ENCODE peak calls at places on chromosomes 4 and X, in ten cellular contexts. One of them, this sample, is unnamed.

GRCh38 chrX:20322887-20323286 is 56.2 kb upstream of the RPS6KA3 start:
- DNase-seq in A549: no peak
- DNase-seq in H9: no peak
- DNase-seq in fibroblast of lung: no peak
- DNase-seq in PC-3: no peak
- DNase-seq in MM.1S: no peak
- DNase-seq in adrenal gland: no peak
- DNase-seq in left ventricle myocardium inferior: no peak
- DNase-seq in heart right ventricle: no peak
- DNase-seq in Peyer's patch: no peak
- DNase-seq in this sample: no peak

GRCh38 chr4:67483868-67484602 is 61.3 kb downstream of the CENPC start:
- DNase-seq in A549: no peak
- DNase-seq in H9: peak; percentile 43
- DNase-seq in fibroblast of lung: peak; percentile 69
- DNase-seq in PC-3: no peak
- DNase-seq in MM.1S: no peak
- DNase-seq in adrenal gland: no peak
- DNase-seq in left ventricle myocardium inferior: no peak
- DNase-seq in heart right ventricle: no peak
- DNase-seq in Peyer's patch: no peak
- DNase-seq in this sample: no peak

GRCh38 chrX:68883800-68884199 is 55.0 kb downstream of the EFNB1 start:
- DNase-seq in A549: no peak
- DNase-seq in H9: no peak
- DNase-seq in fibroblast of lung: no peak
- DNase-seq in PC-3: no peak
- DNase-seq in MM.1S: no peak
- DNase-seq in adrenal gland: no peak
- DNase-seq in left ventricle myocardium inferior: no peak
- DNase-seq in heart right ventricle: no peak
- DNase-seq in Peyer's patch: no peak
- DNase-seq in this sample: no peak

GRCh38 chr4:42570221-42570620 is 86.7 kb downstream of the ATP8A1 start:
- DNase-seq in A549: no peak
- DNase-seq in H9: no peak
- DNase-seq in fibroblast of lung: no peak
- DNase-seq in PC-3: no peak
- DNase-seq in MM.1S: no peak
- DNase-seq in adrenal gland: peak; percentile 78
- DNase-seq in left ventricle myocardium inferior: peak; percentile 76
- DNase-seq in heart right ventricle: peak; percentile 69
- DNase-seq in Peyer's patch: no peak
- DNase-seq in this sample: peak; percentile 75

GRCh38 chr4:108111781-108112180 is 57.0 kb downstream of the LEF1 start:
- DNase-seq in A549: no peak
- DNase-seq in H9: no peak
- DNase-seq in fibroblast of lung: no peak
- DNase-seq in PC-3: no peak
- DNase-seq in MM.1S: no peak
- DNase-seq in adrenal gland: no peak
- DNase-seq in left ventricle myocardium inferior: no peak
- DNase-seq in heart right ventricle: no peak
- DNase-seq in Peyer's patch: no peak
- DNase-seq in this sample: no peak

GRCh38 chr4:105025263-105026017 is 121.2 kb upstream of the TET2 start:
- DNase-seq in A549: no peak
- DNase-seq in H9: peak; percentile 40
- DNase-seq in fibroblast of lung: no peak
- DNase-seq in PC-3: no peak
- DNase-seq in MM.1S: no peak
- DNase-seq in adrenal gland: no peak
- DNase-seq in left ventricle myocardium inferior: no peak
- DNase-seq in heart right ventricle: no peak
- DNase-seq in Peyer's patch: no peak
- DNase-seq in this sample: no peak

GRCh38 chr4:137359691-137360315 is 172.5 kb downstream of the PCDH18 start:
- DNase-seq in A549: no peak
- DNase-seq in H9: no peak
- DNase-seq in fibroblast of lung: peak; percentile 33
- DNase-seq in PC-3: no peak
- DNase-seq in MM.1S: peak; percentile 65
- DNase-seq in adrenal gland: no peak
- DNase-seq in left ventricle myocardium inferior: no peak
- DNase-seq in heart right ventricle: no peak
- DNase-seq in Peyer's patch: no peak
- DNase-seq in this sample: no peak

GRCh38 chrX:135476378-135476777 is 44.1 kb upstream of the INTS6L start:
- DNase-seq in A549: no peak
- DNase-seq in H9: no peak
- DNase-seq in fibroblast of lung: no peak
- DNase-seq in PC-3: no peak
- DNase-seq in MM.1S: no peak
- DNase-seq in adrenal gland: no peak
- DNase-seq in left ventricle myocardium inferior: no peak
- DNase-seq in heart right ventricle: no peak
- DNase-seq in Peyer's patch: no peak
- DNase-seq in this sample: no peak

GRCh38 chr4:80307774-80308465 is 27.6 kb upstream of the CFAP299 start:
- DNase-seq in A549: no peak
- DNase-seq in H9: no peak
- DNase-seq in fibroblast of lung: peak; percentile 87
- DNase-seq in PC-3: peak; percentile 59
- DNase-seq in MM.1S: no peak
- DNase-seq in adrenal gland: no peak
- DNase-seq in left ventricle myocardium inferior: no peak
- DNase-seq in heart right ventricle: no peak
- DNase-seq in Peyer's patch: no peak
- DNase-seq in this sample: no peak

GRCh38 chr4:35520059-35520458 is 724.3 kb downstream of the ARAP2 start:
- DNase-seq in A549: no peak
- DNase-seq in H9: peak; percentile 28
- DNase-seq in fibroblast of lung: no peak
- DNase-seq in PC-3: peak; percentile 48
- DNase-seq in MM.1S: no peak
- DNase-seq in adrenal gland: no peak
- DNase-seq in left ventricle myocardium inferior: no peak
- DNase-seq in heart right ventricle: no peak
- DNase-seq in Peyer's patch: no peak
- DNase-seq in this sample: no peak

GRCh38 chr4:122218762-122219161 is 66.6 kb downstream of the BLTP1 start:
- DNase-seq in A549: no peak
- DNase-seq in H9: no peak
- DNase-seq in fibroblast of lung: peak; percentile 1
- DNase-seq in PC-3: peak; percentile 13
- DNase-seq in MM.1S: no peak
- DNase-seq in adrenal gland: no peak
- DNase-seq in left ventricle myocardium inferior: no peak
- DNase-seq in heart right ventricle: no peak
- DNase-seq in Peyer's patch: no peak
- DNase-seq in this sample: no peak

GRCh38 chr4:120841580-120841979 is 80.9 kb downstream of the PRDM5 start:
- DNase-seq in A549: no peak
- DNase-seq in H9: no peak
- DNase-seq in fibroblast of lung: peak; percentile 58
- DNase-seq in PC-3: no peak
- DNase-seq in MM.1S: no peak
- DNase-seq in adrenal gland: no peak
- DNase-seq in left ventricle myocardium inferior: no peak
- DNase-seq in heart right ventricle: no peak
- DNase-seq in Peyer's patch: no peak
- DNase-seq in this sample: no peak

GRCh38 chrX:113919387-113919786 is 664.5 kb upstream of the HTR2C start:
- DNase-seq in A549: no peak
- DNase-seq in H9: no peak
- DNase-seq in fibroblast of lung: no peak
- DNase-seq in PC-3: no peak
- DNase-seq in MM.1S: peak; percentile 78
- DNase-seq in adrenal gland: no peak
- DNase-seq in left ventricle myocardium inferior: no peak
- DNase-seq in heart right ventricle: no peak
- DNase-seq in Peyer's patch: no peak
- DNase-seq in this sample: no peak

GRCh38 chr4:73661646-73662119 is 41.4 kb upstream of the RASSF6 start:
- DNase-seq in A549: no peak
- DNase-seq in H9: no peak
- DNase-seq in fibroblast of lung: peak; percentile 100
- DNase-seq in PC-3: peak; percentile 94
- DNase-seq in MM.1S: no peak
- DNase-seq in adrenal gland: no peak
- DNase-seq in left ventricle myocardium inferior: no peak
- DNase-seq in heart right ventricle: no peak
- DNase-seq in Peyer's patch: no peak
- DNase-seq in this sample: no peak

GRCh38 chrX:145881175-145881867 is 63.7 kb downstream of the SLITRK2 start:
- DNase-seq in A549: no peak
- DNase-seq in H9: peak; percentile 35
- DNase-seq in fibroblast of lung: no peak
- DNase-seq in PC-3: peak; percentile 6
- DNase-seq in MM.1S: no peak
- DNase-seq in adrenal gland: no peak
- DNase-seq in left ventricle myocardium inferior: no peak
- DNase-seq in heart right ventricle: no peak
- DNase-seq in Peyer's patch: no peak
- DNase-seq in this sample: no peak

GRCh38 chr4:125231661-125232060 is 83.1 kb upstream of the FAT4 start:
- DNase-seq in A549: no peak
- DNase-seq in H9: no peak
- DNase-seq in fibroblast of lung: no peak
- DNase-seq in PC-3: no peak
- DNase-seq in MM.1S: no peak
- DNase-seq in adrenal gland: no peak
- DNase-seq in left ventricle myocardium inferior: no peak
- DNase-seq in heart right ventricle: no peak
- DNase-seq in Peyer's patch: no peak
- DNase-seq in this sample: no peak

GRCh38 chr4:40183615-40184411 is 13.0 kb upstream of the RHOH start:
- DNase-seq in A549: no peak
- DNase-seq in H9: no peak
- DNase-seq in fibroblast of lung: peak; percentile 27
- DNase-seq in PC-3: no peak
- DNase-seq in MM.1S: peak; percentile 30
- DNase-seq in adrenal gland: no peak
- DNase-seq in left ventricle myocardium inferior: no peak
- DNase-seq in heart right ventricle: no peak
- DNase-seq in Peyer's patch: no peak
- DNase-seq in this sample: no peak

GRCh38 chrX:40462797-40463196 is 118.0 kb upstream of the ATP6AP2 start:
- DNase-seq in A549: no peak
- DNase-seq in H9: no peak
- DNase-seq in fibroblast of lung: peak; percentile 32
- DNase-seq in PC-3: no peak
- DNase-seq in MM.1S: no peak
- DNase-seq in adrenal gland: no peak
- DNase-seq in left ventricle myocardium inferior: no peak
- DNase-seq in heart right ventricle: no peak
- DNase-seq in Peyer's patch: no peak
- DNase-seq in this sample: no peak

DNA sequence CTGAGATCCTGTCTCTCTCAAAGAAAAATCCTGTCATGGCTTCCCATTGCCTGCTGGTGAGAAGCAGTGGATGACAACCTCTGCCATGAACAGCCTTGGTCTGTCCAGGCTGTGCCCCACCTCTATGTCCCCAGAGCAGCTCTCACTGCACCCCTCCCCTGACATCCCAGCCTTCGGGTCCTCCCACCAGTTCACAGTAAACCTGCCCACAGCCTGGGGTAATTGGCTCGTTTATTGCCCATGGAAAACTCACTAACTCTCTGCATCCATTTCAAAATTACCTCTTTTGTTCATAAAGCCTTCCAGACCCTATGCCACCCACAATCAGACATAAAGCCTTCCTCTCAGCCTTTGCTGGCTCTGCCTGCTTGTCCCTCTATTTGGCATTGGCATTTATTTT is 10.7 kb upstream of the HMGB3 start:
- DNase-seq in A549: no peak
- DNase-seq in H9: no peak
- DNase-seq in fibroblast of lung: no peak
- DNase-seq in PC-3: no peak
- DNase-seq in MM.1S: no peak
- DNase-seq in adrenal gland: no peak
- DNase-seq in left ventricle myocardium inferior: no peak
- DNase-seq in heart right ventricle: no peak
- DNase-seq in Peyer's patch: no peak
- DNase-seq in this sample: no peak
- H3K4me1 ChIP-seq in A549: no peaks in the 10 kb centered on the region
- H3K4me1 ChIP-seq in H9: no peaks in the 10 kb centered on the region
- H3K4me1 ChIP-seq in fibroblast of lung: no peaks in the 10 kb centered on the region
- H3K4me1 ChIP-seq in PC-3: no peaks in the 10 kb centered on the region
- H3K4me1 ChIP-seq in MM.1S: no peaks in the 10 kb centered on the region
- H3K4me1 ChIP-seq in adrenal gland: no peaks in the 10 kb centered on the region
- H3K4me1 ChIP-seq in left ventricle myocardium inferior: no peaks in the 10 kb centered on the region
- H3K4me1 ChIP-seq in heart right ventricle: no peaks in the 10 kb centered on the region
- H3K4me1 ChIP-seq in Peyer's patch: no peaks in the 10 kb centered on the region
- H3K4me1 ChIP-seq in this sample: no peaks in the 10 kb centered on the region

GRCh38 chr4:85477538-85477937 is 2.6 kb downstream of the ARHGAP24 start:
- DNase-seq in A549: no peak
- DNase-seq in H9: no peak
- DNase-seq in fibroblast of lung: no peak
- DNase-seq in PC-3: no peak
- DNase-seq in MM.1S: no peak
- DNase-seq in adrenal gland: no peak
- DNase-seq in left ventricle myocardium inferior: no peak
- DNase-seq in heart right ventricle: no peak
- DNase-seq in Peyer's patch: peak; percentile 40
- DNase-seq in this sample: no peak
- H3K27ac ChIP-seq in A549: peak overlapping the region; percentile 40
- H3K27ac ChIP-seq in H9: no peak overlapping the region
- H3K27ac ChIP-seq in fibroblast of lung: no peak overlapping the region
- H3K27ac ChIP-seq in PC-3: no peak overlapping the region
- H3K27ac ChIP-seq in MM.1S: no peak overlapping the region
- H3K27ac ChIP-seq in adrenal gland: no peak overlapping the region
- H3K27ac ChIP-seq in left ventricle myocardium inferior: peak overlapping the region; percentile 13
- H3K27ac ChIP-seq in heart right ventricle: no peak overlapping the region
- H3K27ac ChIP-seq in Peyer's patch: peak overlapping the region; percentile 78
- H3K27ac ChIP-seq in this sample: no peak overlapping the region

GRCh38 chr4:128452415-128452814 is 164.8 kb upstream of the PGRMC2 start:
- DNase-seq in A549: no peak
- DNase-seq in H9: no peak
- DNase-seq in fibroblast of lung: no peak
- DNase-seq in PC-3: no peak
- DNase-seq in MM.1S: no peak
- DNase-seq in adrenal gland: no peak
- DNase-seq in left ventricle myocardium inferior: no peak
- DNase-seq in heart right ventricle: no peak
- DNase-seq in Peyer's patch: no peak
- DNase-seq in this sample: no peak
- TF ChIP-seq CTCF in A549: no peak
- TF ChIP-seq CTCF in H9: no peak
- TF ChIP-seq CTCF in fibroblast of lung: no peak
- TF ChIP-seq CTCF in PC-3: no peak
- TF ChIP-seq CTCF in MM.1S: no peak
- TF ChIP-seq CTCF in adrenal gland: no peak
- TF ChIP-seq CTCF in left ventricle myocardium inferior: no peak
- TF ChIP-seq CTCF in heart right ventricle: no peak
- TF ChIP-seq CTCF in Peyer's patch: no peak
- TF ChIP-seq CTCF in this sample: no peak

DNA sequence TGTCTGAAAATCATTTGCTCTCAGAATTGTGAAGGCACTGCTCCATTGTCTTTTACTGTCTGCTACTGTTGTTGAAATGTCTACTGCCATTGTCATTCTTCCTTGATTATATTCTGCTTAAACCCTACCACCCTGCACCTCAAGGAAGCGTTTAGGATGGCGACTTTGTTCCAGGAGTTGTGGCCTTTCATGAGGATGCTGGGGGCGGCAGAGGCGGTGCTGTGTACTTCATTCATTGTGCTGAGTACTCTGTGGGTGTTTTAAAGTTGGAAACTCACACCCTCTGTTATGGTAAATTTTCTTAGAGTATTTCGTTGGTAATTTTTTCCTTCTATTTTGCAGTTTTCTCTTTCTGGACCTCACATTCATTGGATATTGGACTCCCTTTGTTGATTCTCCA is 258.9 kb downstream of the TENM3 start:
- DNase-seq in A549: no peak
- DNase-seq in H9: no peak
- DNase-seq in fibroblast of lung: no peak
- DNase-seq in PC-3: no peak
- DNase-seq in MM.1S: no peak
- DNase-seq in adrenal gland: no peak
- DNase-seq in left ventricle myocardium inferior: no peak
- DNase-seq in heart right ventricle: no peak
- DNase-seq in Peyer's patch: no peak
- DNase-seq in this sample: no peak
- H3K4me1 ChIP-seq in A549: no peaks in the 10 kb centered on the region
- H3K4me1 ChIP-seq in H9: peaks cover 5% of the 10 kb centered on the region
- H3K4me1 ChIP-seq in fibroblast of lung: no peaks in the 10 kb centered on the region
- H3K4me1 ChIP-seq in PC-3: no peaks in the 10 kb centered on the region
- H3K4me1 ChIP-seq in MM.1S: no peaks in the 10 kb centered on the region
- H3K4me1 ChIP-seq in adrenal gland: no peaks in the 10 kb centered on the region
- H3K4me1 ChIP-seq in left ventricle myocardium inferior: no peaks in the 10 kb centered on the region
- H3K4me1 ChIP-seq in heart right ventricle: no peaks in the 10 kb centered on the region
- H3K4me1 ChIP-seq in Peyer's patch: no peaks in the 10 kb centered on the region
- H3K4me1 ChIP-seq in this sample: no peaks in the 10 kb centered on the region

This sample was measured in upper lobe of right lung.